ENCODE peak calls at places on chromosomes 11 and 22, in eight cellular contexts. C is hepatocyte, I is bronchial epithelial cell, Y is lower leg skin, D is tibial artery, L is A549, N is RWPE2, G is cardiac muscle cell. Q is an unnamed sample.

GRCh38 chr22:32411829-32412592 is at the start of gene RTCB:
- DNase-seq in D (peak; percentile 91), C (peak; percentile 96), Y (peak; percentile 98), L (peak; percentile 56), G (peak; percentile 92), N (peak; percentile 82), I (peak; percentile 87), Q (peak; percentile 96)

GRCh38 chr11:131584694-131585592 is 214.5 kb downstream of the NTM start:
- DNase-seq in D (no peak), L (no peak), I (no peak), C (no peak), G (peak; percentile 18), Y (peak; percentile 72), N (no peak), Q (peak; percentile 35)

GRCh38 chr22:17827466-17827865 is 53.2 kb upstream of the BID start:
- DNase-seq in Y (no peak), I (no peak), L (no peak), D (no peak), C (no peak), G (no peak), N (no peak), Q (no peak)

GRCh38 chr22:41915035-41915782 is at the start of gene SHISA8:
- DNase-seq in G (peak; percentile 66), I (no peak), D (no peak), C (peak; percentile 80), N (no peak), Y (no peak), L (no peak), Q (no peak)

GRCh38 chr11:44374001-44374400 is 64.1 kb upstream of the ALX4 start:
- DNase-seq in C (no peak), N (no peak), I (no peak), L (no peak), Y (peak; percentile 39), D (no peak), G (no peak), Q (no peak)

GRCh38 chr11:2714871-2715270 is 15.1 kb upstream of the KCNQ1OT1 start:
- DNase-seq in C (no peak), D (no peak), I (no peak), N (no peak), Y (no peak), L (no peak), G (no peak), Q (no peak)

GRCh38 chr11:90493379-90493778 is 270.5 kb upstream of the CHORDC1 start:
- DNase-seq in G (no peak), I (no peak), D (no peak), L (no peak), Y (no peak), N (no peak), C (no peak), Q (no peak)

GRCh38 chr22:35315141-35315854 is 15.6 kb downstream of the TOM1 start:
- DNase-seq in Y (peak; percentile 84), N (peak; percentile 38), L (no peak), D (peak; percentile 13), I (no peak), G (no peak), C (no peak), Q (no peak)

GRCh38 chr11:134854391-134854991 is 442.4 kb upstream of the B3GAT1 start:
- DNase-seq in D (no peak), I (no peak), G (no peak), Y (peak; percentile 74), C (no peak), L (no peak), N (no peak), Q (no peak)

GRCh38 chr11:116890193-116890592 is 52.8 kb upstream of the APOA1 start:
- DNase-seq in G (no peak), C (no peak), D (no peak), Y (no peak), N (no peak), I (no peak), L (no peak), Q (no peak)

GRCh38 chr11:44709966-44710365 is 16.8 kb upstream of the TSPAN18 start:
- DNase-seq in C (no peak), L (no peak), D (no peak), Y (no peak), N (no peak), I (peak; percentile 6), G (no peak), Q (no peak)

GRCh38 chr11:95520765-95521542 is 268.6 kb downstream of the FAM76B start:
- DNase-seq in G (no peak), L (no peak), Y (no peak), N (peak; percentile 93), C (no peak), D (no peak), I (peak; percentile 99), Q (no peak)

DNA sequence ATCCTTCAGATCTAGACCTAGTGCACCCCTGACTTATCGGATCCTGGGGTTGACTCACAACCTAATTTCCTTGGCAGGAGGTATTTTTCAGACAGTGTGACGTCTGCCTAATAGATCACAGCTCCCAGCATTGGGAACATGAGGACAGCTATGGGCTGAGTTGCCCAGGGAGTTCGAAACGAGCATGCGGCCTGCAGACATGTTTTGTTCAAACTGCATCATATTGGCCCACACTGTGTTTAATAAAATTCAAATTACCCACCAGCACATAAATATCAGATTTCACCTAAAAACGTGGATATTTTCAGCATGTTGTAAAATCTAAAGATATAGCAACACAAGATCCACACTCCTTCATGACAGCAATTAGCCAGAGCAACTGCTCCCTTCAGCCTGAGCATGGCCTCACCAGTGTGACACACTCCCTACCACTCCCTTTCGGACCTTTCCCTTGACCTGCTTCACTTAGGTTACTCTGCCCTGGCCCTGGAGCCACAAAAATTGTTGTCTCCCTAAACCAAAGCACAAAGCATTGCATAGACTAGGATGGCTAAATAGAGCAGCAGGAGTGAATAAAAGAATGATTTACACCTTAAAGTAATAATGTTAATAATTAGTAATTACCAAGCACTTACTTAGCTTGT is 53.6 kb upstream of the USP47 start:
- DNase-seq in G (no peak), Y (no peak), D (no peak), I (no peak), N (no peak), C (no peak), L (no peak), Q (no peak)
- TF ChIP-seq CTCF in G (no peak), Y (no peak), D (no peak), I (no peak), N (peak; percentile 52), C (no peak), L (no peak), Q (peak; percentile 7)

DNA sequence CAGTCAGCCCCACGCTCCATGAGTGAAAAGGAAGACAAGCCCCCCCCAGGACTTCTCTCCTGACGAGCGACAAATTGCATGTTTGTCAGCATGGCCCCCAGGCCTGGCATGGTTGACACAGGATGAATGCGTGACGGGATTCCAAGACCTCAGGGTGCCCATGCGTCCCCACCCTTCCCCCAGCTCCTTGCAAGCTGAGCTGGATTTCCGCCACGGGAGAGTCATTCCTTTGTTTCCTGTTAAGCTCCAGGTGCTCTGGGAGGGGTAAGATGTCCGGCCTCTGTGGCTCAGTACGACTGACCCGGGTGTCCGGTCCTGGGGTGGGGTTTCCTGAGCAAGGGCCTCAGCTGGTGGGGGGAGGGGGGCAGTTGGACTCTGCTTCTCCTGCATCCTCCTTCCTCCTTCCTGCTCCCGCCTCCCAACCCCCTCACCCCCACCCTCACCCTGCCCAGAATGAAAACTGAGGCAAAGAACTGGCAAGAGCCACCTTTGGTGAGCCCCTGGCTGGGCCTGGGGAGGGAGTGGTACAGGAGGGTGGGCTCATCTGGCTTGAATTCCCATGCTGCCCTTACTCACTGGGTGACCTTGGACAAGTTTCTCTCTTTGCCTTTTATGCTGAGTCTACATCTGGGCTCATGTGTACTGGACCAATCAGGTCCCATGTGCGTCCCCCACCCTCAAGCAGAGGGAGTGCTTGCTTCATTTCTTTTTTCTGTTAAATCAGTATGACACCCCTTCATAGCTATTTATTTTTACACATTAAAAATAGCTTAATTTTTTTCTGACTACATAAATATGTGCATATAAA is 2.5 kb downstream of the CDC42EP2 start:
- DNase-seq in D (peak; percentile 47), Y (peak; percentile 94), L (no peak), C (peak; percentile 71), N (peak; percentile 96), I (peak; percentile 80), G (no peak), Q (no peak)
- TF ChIP-seq CTCF in D (no peak), Y (no peak), L (no peak), C (no peak), N (peak; percentile 5), I (no peak), G (no peak), Q (no peak)

DNA sequence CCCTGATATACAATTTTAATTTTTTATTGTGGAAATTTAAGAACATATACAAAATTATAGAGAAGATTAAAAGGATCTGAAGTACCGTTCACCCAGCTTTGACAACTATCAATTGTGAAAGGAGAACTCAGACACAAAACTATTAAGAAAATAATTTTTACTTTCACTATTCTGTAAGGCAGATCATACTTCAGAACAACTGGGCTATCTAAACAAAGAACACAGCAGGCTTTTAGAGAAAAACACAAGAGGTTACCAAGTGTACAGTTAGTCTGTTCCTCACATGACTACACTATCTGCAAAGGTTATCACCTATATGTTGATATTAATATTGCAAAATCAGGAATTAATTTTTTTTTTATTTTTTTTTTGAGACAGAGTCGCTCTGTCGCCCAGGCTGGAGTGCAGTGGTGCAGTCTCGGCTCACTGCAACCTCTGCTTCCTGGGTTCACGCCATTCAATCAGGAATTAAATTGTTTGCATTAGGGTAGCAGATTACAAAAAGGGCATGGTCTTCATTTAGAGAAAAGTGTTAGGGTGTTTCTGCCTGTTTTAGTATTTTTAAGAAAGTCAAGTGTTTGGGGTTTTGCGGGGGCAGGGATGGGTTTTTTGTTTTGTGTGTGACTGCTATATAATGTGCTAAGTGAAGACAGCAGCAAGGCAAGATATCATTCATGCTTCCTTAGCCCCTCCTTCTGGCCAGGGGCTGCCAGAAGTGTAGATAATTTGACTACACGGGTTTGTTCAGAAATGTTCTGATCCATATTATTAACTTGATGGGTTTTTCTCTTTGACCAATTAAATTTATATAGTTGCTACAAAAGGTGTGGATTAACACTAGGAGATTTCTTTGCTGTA is 27.6 kb upstream of the SIK2 start:
- DNase-seq in D (no peak), L (no peak), I (no peak), G (no peak), C (no peak), N (no peak), Y (no peak), Q (no peak)
- TF ChIP-seq CTCF in D (no peak), L (no peak), I (no peak), G (no peak), C (no peak), N (peak; percentile 28), Y (no peak), Q (no peak)

GRCh38 chr11:36711104-36711825 is 113.2 kb upstream of the RAG2 start:
- DNase-seq in D (no peak), G (no peak), N (no peak), Y (no peak), C (no peak), I (peak; percentile 4), L (peak; percentile 6), Q (no peak)
- TF ChIP-seq CTCF in D (no peak), G (no peak), N (peak; percentile 16), Y (no peak), C (no peak), I (peak; percentile 22), L (no peak), Q (no peak)

GRCh38 chr11:50174189-50174588 is 141.5 kb downstream of the OR4C45 start:
- DNase-seq in N (no peak), Y (no peak), G (no peak), L (no peak), C (no peak), D (no peak), I (peak; percentile 79), Q (no peak)
- TF ChIP-seq CTCF in N (peak; percentile 25), Y (no peak), G (no peak), L (no peak), C (no peak), D (no peak), I (no peak), Q (no peak)

GRCh38 chr22:24421428-24421931 is 5.9 kb upstream of the ADORA2A start:
- DNase-seq in N (no peak), I (no peak), C (peak; percentile 36), D (no peak), Y (no peak), L (peak; percentile 35), G (no peak), Q (no peak)
- TF ChIP-seq CTCF in N (peak; percentile 17), I (peak; percentile 23), C (peak; percentile 44), D (no peak), Y (no peak), L (peak; percentile 15), G (peak; percentile 23), Q (peak; percentile 48)